ENCODE peak calls at places on chromosomes 2 and 18, in seven cellular contexts. A is K562, Z is H1, X is HepG2, K is HCT116, L is GM12878, D is SK-N-SH. Y is an unnamed sample.

GRCh38 chr18:46712406-46712805 is 44.4 kb downstream of the ST8SIA5 start:
- DNase-seq in X (no peak), Z (no peak), A (no peak), D (no peak), L (no peak), K (no peak), Y (no peak)

GRCh38 chr2:119546446-119546765 is 2.2 kb downstream of the CFAP221 start:
- DNase-seq in A (peak; percentile 40), Z (no peak), K (no peak), X (no peak), D (no peak), L (no peak), Y (no peak)

GRCh38 chr2:220999351-220999750 is 572.8 kb downstream of the EPHA4 start:
- DNase-seq in A (no peak), K (no peak), Z (no peak), D (no peak), X (no peak), L (no peak), Y (no peak)

GRCh38 chr18:59514193-59514592 is 155.1 kb upstream of the LMAN1 start:
- DNase-seq in K (no peak), L (no peak), Z (no peak), A (no peak), D (no peak), X (peak; percentile 25), Y (no peak)

GRCh38 chr2:241901500-241902351 is 32.2 kb downstream of the RTP5 start:
- DNase-seq in D (no peak), Z (peak; percentile 25), L (no peak), A (no peak), K (no peak), X (no peak), Y (no peak)

GRCh38 chr2:15331787-15332186 is 229.3 kb downstream of the NBAS start:
- DNase-seq in D (no peak), L (no peak), X (no peak), Z (no peak), K (no peak), A (peak; percentile 17), Y (no peak)

GRCh38 chr2:217551229-217551909 is 451.4 kb downstream of the TNS1 start:
- DNase-seq in K (no peak), L (no peak), X (peak; percentile 20), D (no peak), Z (peak; percentile 17), A (no peak), Y (no peak)

GRCh38 chr2:227395556-227395955 is 7.8 kb upstream of the SCYGR1 start:
- DNase-seq in A (no peak), Z (no peak), L (no peak), K (no peak), X (no peak), D (no peak), Y (no peak)

GRCh38 chr2:191012845-191013616 is 940 bp downstream of the STAT1 start:
- DNase-seq in D (peak; percentile 30), A (no peak), L (no peak), Z (no peak), X (peak; percentile 31), K (no peak), Y (peak; percentile 29)

DNA sequence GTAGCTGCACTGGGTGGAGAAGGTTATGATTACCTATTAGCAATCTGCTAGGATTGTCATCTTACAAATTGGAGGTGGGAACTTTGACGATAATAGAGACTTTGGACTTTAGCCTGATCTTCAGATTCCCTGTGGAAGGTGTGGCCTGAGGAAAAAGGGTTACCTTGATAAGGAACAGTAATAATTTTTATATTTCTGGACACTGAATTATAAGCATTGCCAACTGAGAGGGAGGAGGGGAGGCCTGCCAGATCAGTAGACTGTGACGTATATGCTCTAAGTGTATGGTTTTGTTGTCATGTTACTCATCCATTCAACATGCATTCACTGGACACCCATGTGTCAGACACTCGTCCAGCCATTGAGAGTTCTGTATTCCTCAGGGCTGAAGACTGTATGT is 183.3 kb upstream of the FOSL2 start:
- DNase-seq in L (no peak), K (no peak), Z (no peak), X (no peak), D (no peak), A (no peak), Y (no peak)
- TF ChIP-seq JUND in L (no peak), K (no peak), Z (no peak), X (no peak), D (no peak), A (no peak), Y (no peak)

GRCh38 chr2:105701042-105701441 is 43.7 kb upstream of the NCK2 start:
- DNase-seq in L (no peak), Z (no peak), K (no peak), X (no peak), D (no peak), A (no peak), Y (no peak)
- TF ChIP-seq JUND in L (no peak), Z (no peak), K (no peak), X (no peak), D (no peak), A (no peak), Y (no peak)

DNA sequence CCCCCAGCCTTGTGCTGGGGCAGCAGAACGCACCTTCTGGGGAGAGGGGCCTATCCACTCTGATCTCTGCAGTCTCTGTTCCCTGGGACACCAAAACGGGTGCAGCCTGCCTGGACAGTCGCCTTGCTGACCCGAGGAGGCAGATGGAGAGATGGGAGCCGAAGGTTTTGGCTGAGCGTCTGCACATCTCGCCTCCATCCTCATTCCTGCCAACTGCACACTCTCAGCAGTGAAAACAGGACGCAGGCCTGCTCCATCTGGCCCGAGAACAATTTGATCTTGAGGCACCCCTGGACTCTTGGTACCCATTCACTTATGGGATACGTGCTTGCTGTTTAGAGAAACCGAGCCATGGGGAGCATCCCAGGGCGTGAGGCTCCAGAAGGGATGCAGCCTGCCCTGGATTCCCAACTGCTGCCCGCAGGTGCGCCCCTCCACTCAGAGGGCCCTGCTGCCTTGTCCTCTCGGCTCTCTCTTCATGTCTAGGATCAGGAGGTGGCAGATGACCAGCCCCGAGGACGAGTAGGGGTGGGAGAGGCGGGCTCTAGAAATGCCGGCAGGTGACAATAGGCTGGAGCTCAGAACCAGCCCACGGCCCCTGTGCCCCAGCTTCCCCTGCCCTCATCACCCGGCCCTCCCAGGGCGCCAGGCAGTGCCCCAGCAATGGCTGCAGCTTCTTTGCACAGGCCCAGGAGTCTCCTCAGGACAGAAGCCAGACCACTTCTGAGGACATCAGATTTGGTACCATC is 9.1 kb upstream of the SEMA4C start:
- DNase-seq in Z (no peak), L (no peak), D (no peak), A (no peak), X (no peak), K (no peak), Y (no peak)
- TF ChIP-seq JUND in Z (no peak), L (no peak), D (no peak), A (no peak), X (no peak), K (no peak), Y (no peak)

GRCh38 chr2:172465417-172466334 is 38.3 kb downstream of the ITGA6 start:
- DNase-seq in X (peak; percentile 95), L (no peak), Z (no peak), D (peak; percentile 67), A (peak; percentile 68), K (no peak), Y (peak; percentile 23)
- TF ChIP-seq JUND in X (no peak), L (no peak), Z (no peak), D (no peak), A (no peak), K (no peak), Y (no peak)

GRCh38 chr2:19736191-19736831 is 165.5 kb downstream of the TTC32 start:
- DNase-seq in A (no peak), L (no peak), K (no peak), Z (no peak), D (no peak), X (no peak), Y (no peak)

GRCh38 chr2:19733390-19733789 is 168.4 kb downstream of the TTC32 start:
- DNase-seq in K (no peak), L (no peak), A (no peak), D (no peak), X (no peak), Z (no peak), Y (no peak)

GRCh38 chr2:19731515-19731914 is 170.3 kb downstream of the TTC32 start:
- DNase-seq in Z (no peak), L (no peak), D (no peak), X (no peak), K (no peak), A (no peak), Y (no peak)

GRCh38 chr2:19732255-19732654 is 169.5 kb downstream of the TTC32 start:
- DNase-seq in K (no peak), A (no peak), D (no peak), X (no peak), Z (no peak), L (no peak), Y (no peak)

DNA sequence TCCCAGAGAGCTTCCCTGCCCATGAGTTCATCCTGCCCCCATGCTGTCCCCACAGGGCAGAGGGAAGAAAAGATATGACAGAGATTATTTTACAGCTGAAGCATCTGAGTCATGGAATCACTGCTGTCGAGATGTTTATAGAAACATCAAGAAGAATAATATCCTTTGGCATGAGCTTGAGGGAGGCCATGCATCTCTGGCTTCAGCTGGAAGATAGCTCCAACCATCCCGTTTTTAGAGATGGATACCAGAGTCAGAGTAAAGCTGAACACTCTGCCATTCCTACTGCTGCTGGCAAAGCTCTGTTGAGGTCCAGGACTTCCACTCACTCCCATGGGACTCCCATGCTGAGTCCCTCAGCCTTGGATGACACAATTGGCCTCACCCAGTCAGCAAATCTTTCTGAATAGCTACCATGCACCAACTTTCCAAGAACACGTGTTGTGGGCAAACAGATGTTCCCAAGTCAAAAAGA is 167.8 kb downstream of the TTC32 start:
- DNase-seq in D (no peak), X (no peak), L (no peak), A (no peak), Z (no peak), K (no peak), Y (no peak)
- TF ChIP-seq JUND in D (no peak), X (no peak), L (no peak), A (no peak), Z (no peak), K (no peak), Y (no peak)